ENCODE peak calls at places on chromosome 7, in seven cellular contexts. One of them, this sample, is unnamed.

GRCh38 chr7:22856437-22856836 is 33.8 kb upstream of the TOMM7 start:
- DNase-seq in HepG2: no peak
- DNase-seq in IMR-90: no peak
- DNase-seq in A549: no peak
- DNase-seq in SK-N-SH: no peak
- DNase-seq in K562: no peak
- DNase-seq in GM12878: no peak
- DNase-seq in this sample: no peak

GRCh38 chr7:28016297-28016696 is 164.3 kb downstream of the JAZF1 start:
- DNase-seq in HepG2: no peak
- DNase-seq in IMR-90: no peak
- DNase-seq in A549: no peak
- DNase-seq in SK-N-SH: no peak
- DNase-seq in K562: no peak
- DNase-seq in GM12878: no peak
- DNase-seq in this sample: no peak

GRCh38 chr7:55569797-55570196 is 2.5 kb downstream of the VOPP1 start:
- DNase-seq in HepG2: no peak
- DNase-seq in IMR-90: no peak
- DNase-seq in A549: no peak
- DNase-seq in SK-N-SH: no peak
- DNase-seq in K562: no peak
- DNase-seq in GM12878: no peak
- DNase-seq in this sample: no peak

GRCh38 chr7:68629-69028 is 123.7 kb upstream of the FAM20C start:
- DNase-seq in HepG2: no peak
- DNase-seq in IMR-90: no peak
- DNase-seq in A549: peak; percentile 16
- DNase-seq in SK-N-SH: no peak
- DNase-seq in K562: peak; percentile 50
- DNase-seq in GM12878: no peak
- DNase-seq in this sample: no peak

GRCh38 chr7:158842486-158842885 is 13.2 kb upstream of the ESYT2 start:
- DNase-seq in HepG2: no peak
- DNase-seq in IMR-90: no peak
- DNase-seq in A549: no peak
- DNase-seq in SK-N-SH: no peak
- DNase-seq in K562: no peak
- DNase-seq in GM12878: no peak
- DNase-seq in this sample: no peak

GRCh38 chr7:72444023-72444776 is 32.1 kb upstream of the CALN1 start:
- DNase-seq in HepG2: peak; percentile 73
- DNase-seq in IMR-90: no peak
- DNase-seq in A549: no peak
- DNase-seq in SK-N-SH: no peak
- DNase-seq in K562: no peak
- DNase-seq in GM12878: no peak
- DNase-seq in this sample: no peak

GRCh38 chr7:142131439-142131838 is 19.9 kb downstream of the MGAM2 start:
- DNase-seq in HepG2: no peak
- DNase-seq in IMR-90: no peak
- DNase-seq in A549: no peak
- DNase-seq in SK-N-SH: no peak
- DNase-seq in K562: no peak
- DNase-seq in GM12878: no peak
- DNase-seq in this sample: no peak

GRCh38 chr7:107527196-107527595 is 36.5 kb downstream of the COG5 start:
- DNase-seq in HepG2: no peak
- DNase-seq in IMR-90: no peak
- DNase-seq in A549: no peak
- DNase-seq in SK-N-SH: no peak
- DNase-seq in K562: no peak
- DNase-seq in GM12878: no peak
- DNase-seq in this sample: no peak

GRCh38 chr7:92179393-92179924 is 517 bp upstream of the LRRD1 start:
- DNase-seq in HepG2: no peak
- DNase-seq in IMR-90: peak; percentile 1
- DNase-seq in A549: no peak
- DNase-seq in SK-N-SH: no peak
- DNase-seq in K562: no peak
- DNase-seq in GM12878: no peak
- DNase-seq in this sample: no peak

GRCh38 chr7:2967238-2967637 is 76.4 kb downstream of the CARD11 start:
- DNase-seq in HepG2: no peak
- DNase-seq in IMR-90: no peak
- DNase-seq in A549: no peak
- DNase-seq in SK-N-SH: no peak
- DNase-seq in K562: no peak
- DNase-seq in GM12878: no peak
- DNase-seq in this sample: no peak

GRCh38 chr7:84104841-84105240 is 89.7 kb downstream of the SEMA3A start:
- DNase-seq in HepG2: no peak
- DNase-seq in IMR-90: no peak
- DNase-seq in A549: no peak
- DNase-seq in SK-N-SH: no peak
- DNase-seq in K562: no peak
- DNase-seq in GM12878: no peak
- DNase-seq in this sample: no peak

GRCh38 chr7:50368366-50368765 is 63.9 kb downstream of the IKZF1 start:
- DNase-seq in HepG2: no peak
- DNase-seq in IMR-90: no peak
- DNase-seq in A549: no peak
- DNase-seq in SK-N-SH: no peak
- DNase-seq in K562: no peak
- DNase-seq in GM12878: no peak
- DNase-seq in this sample: no peak

GRCh38 chr7:1537631-1538412 is 7.3 kb downstream of the MAFK start:
- DNase-seq in HepG2: no peak
- DNase-seq in IMR-90: peak; percentile 97
- DNase-seq in A549: peak; percentile 93
- DNase-seq in SK-N-SH: peak; percentile 100
- DNase-seq in K562: peak; percentile 92
- DNase-seq in GM12878: no peak
- DNase-seq in this sample: no peak

GRCh38 chr7:157815061-157816022 is 478.5 kb downstream of the DNAJB6 start:
- DNase-seq in HepG2: no peak
- DNase-seq in IMR-90: no peak
- DNase-seq in A549: no peak
- DNase-seq in SK-N-SH: no peak
- DNase-seq in K562: no peak
- DNase-seq in GM12878: no peak
- DNase-seq in this sample: no peak

GRCh38 chr7:1843271-1843861 is 173.3 kb downstream of the ELFN1 start:
- DNase-seq in HepG2: no peak
- DNase-seq in IMR-90: peak; percentile 12
- DNase-seq in A549: no peak
- DNase-seq in SK-N-SH: no peak
- DNase-seq in K562: no peak
- DNase-seq in GM12878: no peak
- DNase-seq in this sample: no peak

GRCh38 chr7:27843584-27844305 is 103.8 kb downstream of the TAX1BP1 start:
- DNase-seq in HepG2: no peak
- DNase-seq in IMR-90: no peak
- DNase-seq in A549: no peak
- DNase-seq in SK-N-SH: no peak
- DNase-seq in K562: no peak
- DNase-seq in GM12878: no peak
- DNase-seq in this sample: no peak

GRCh38 chr7:40572810-40573470 is 438.1 kb downstream of the SUGCT start:
- DNase-seq in HepG2: no peak
- DNase-seq in IMR-90: peak; percentile 93
- DNase-seq in A549: no peak
- DNase-seq in SK-N-SH: no peak
- DNase-seq in K562: no peak
- DNase-seq in GM12878: no peak
- DNase-seq in this sample: no peak

GRCh38 chr7:109751241-109751640 is 1181.6 kb downstream of the DNAJB9 start:
- DNase-seq in HepG2: peak; percentile 3
- DNase-seq in IMR-90: peak; percentile 7
- DNase-seq in A549: peak; percentile 23
- DNase-seq in SK-N-SH: no peak
- DNase-seq in K562: no peak
- DNase-seq in GM12878: no peak
- DNase-seq in this sample: peak; percentile 16

GRCh38 chr7:18045171-18045570 is 17.5 kb upstream of the PRPS1L1 start:
- DNase-seq in HepG2: no peak
- DNase-seq in IMR-90: no peak
- DNase-seq in A549: no peak
- DNase-seq in SK-N-SH: no peak
- DNase-seq in K562: no peak
- DNase-seq in GM12878: no peak
- DNase-seq in this sample: no peak

GRCh38 chr7:141202540-141202939 is 128.7 kb downstream of the TMEM178B start:
- DNase-seq in HepG2: no peak
- DNase-seq in IMR-90: no peak
- DNase-seq in A549: no peak
- DNase-seq in SK-N-SH: no peak
- DNase-seq in K562: no peak
- DNase-seq in GM12878: no peak
- DNase-seq in this sample: no peak

GRCh38 chr7:43628431-43628830 is 45.5 kb downstream of the STK17A start:
- DNase-seq in HepG2: no peak
- DNase-seq in IMR-90: no peak
- DNase-seq in A549: no peak
- DNase-seq in SK-N-SH: no peak
- DNase-seq in K562: no peak
- DNase-seq in GM12878: no peak
- DNase-seq in this sample: no peak

GRCh38 chr7:27697861-27698430 is 35.3 kb upstream of the HIBADH start:
- DNase-seq in HepG2: peak; percentile 39
- DNase-seq in IMR-90: peak; percentile 49
- DNase-seq in A549: peak; percentile 40
- DNase-seq in SK-N-SH: no peak
- DNase-seq in K562: no peak
- DNase-seq in GM12878: peak; percentile 53
- DNase-seq in this sample: peak; percentile 8

GRCh38 chr7:92631067-92631829 is 41.1 kb upstream of the FAM133B start:
- DNase-seq in HepG2: no peak
- DNase-seq in IMR-90: no peak
- DNase-seq in A549: no peak
- DNase-seq in SK-N-SH: no peak
- DNase-seq in K562: peak; percentile 25
- DNase-seq in GM12878: no peak
- DNase-seq in this sample: no peak

GRCh38 chr7:66869660-66870450 is 51.2 kb upstream of the TMEM248 start:
- DNase-seq in HepG2: no peak
- DNase-seq in IMR-90: no peak
- DNase-seq in A549: no peak
- DNase-seq in SK-N-SH: no peak
- DNase-seq in K562: peak; percentile 51
- DNase-seq in GM12878: no peak
- DNase-seq in this sample: no peak

GRCh38 chr7:46352335-46352954 is 431.4 kb upstream of the IGFBP3 start:
- DNase-seq in HepG2: peak; percentile 57
- DNase-seq in IMR-90: peak; percentile 72
- DNase-seq in A549: peak; percentile 79
- DNase-seq in SK-N-SH: peak; percentile 69
- DNase-seq in K562: peak; percentile 13
- DNase-seq in GM12878: peak; percentile 35
- DNase-seq in this sample: peak; percentile 56

GRCh38 chr7:65251851-65252620 is 121.6 kb upstream of the ZNF92 start:
- DNase-seq in HepG2: peak; percentile 53
- DNase-seq in IMR-90: peak; percentile 19
- DNase-seq in A549: peak; percentile 83
- DNase-seq in SK-N-SH: peak; percentile 98
- DNase-seq in K562: peak; percentile 76
- DNase-seq in GM12878: peak; percentile 27
- DNase-seq in this sample: peak; percentile 71

GRCh38 chr7:129188892-129189660 is 643 bp downstream of the SMO start:
- DNase-seq in HepG2: no peak
- DNase-seq in IMR-90: peak; percentile 27
- DNase-seq in A549: peak; percentile 17
- DNase-seq in SK-N-SH: peak; percentile 89
- DNase-seq in K562: no peak
- DNase-seq in GM12878: no peak
- DNase-seq in this sample: no peak

GRCh38 chr7:43790834-43791233 is 32.4 kb downstream of the BLVRA start:
- DNase-seq in HepG2: no peak
- DNase-seq in IMR-90: no peak
- DNase-seq in A549: no peak
- DNase-seq in SK-N-SH: no peak
- DNase-seq in K562: no peak
- DNase-seq in GM12878: no peak
- DNase-seq in this sample: no peak

GRCh38 chr7:155203882-155204691 is 93.6 kb upstream of the INSIG1 start:
- DNase-seq in HepG2: no peak
- DNase-seq in IMR-90: no peak
- DNase-seq in A549: no peak
- DNase-seq in SK-N-SH: no peak
- DNase-seq in K562: no peak
- DNase-seq in GM12878: no peak
- DNase-seq in this sample: no peak

DNA sequence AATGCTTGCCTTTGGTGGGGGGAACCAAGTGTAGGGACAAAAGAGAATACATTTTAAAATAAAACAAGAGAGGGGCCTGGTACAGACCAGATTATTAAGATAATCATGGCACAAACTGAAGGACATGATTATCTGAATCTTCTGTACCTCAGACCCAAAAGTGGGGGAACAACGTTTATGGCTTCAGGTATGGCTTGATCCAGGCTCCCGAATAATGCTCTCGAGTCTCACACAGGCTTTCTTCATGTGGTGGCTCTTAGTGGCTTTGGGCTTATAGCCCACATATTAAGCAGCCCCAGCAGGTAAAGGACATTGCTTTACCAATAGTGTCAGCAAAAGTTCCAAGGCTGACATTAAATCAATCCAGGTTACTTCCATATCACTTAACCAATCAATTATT is 106.8 kb upstream of the FOXK1 start:
- DNase-seq in HepG2: no peak
- DNase-seq in IMR-90: no peak
- DNase-seq in A549: no peak
- DNase-seq in SK-N-SH: no peak
- DNase-seq in K562: no peak
- DNase-seq in GM12878: no peak
- DNase-seq in this sample: no peak
- TF ChIP-seq RAD21 in HepG2: no peak
- TF ChIP-seq RAD21 in IMR-90: no peak
- TF ChIP-seq RAD21 in A549: no peak
- TF ChIP-seq RAD21 in SK-N-SH: no peak
- TF ChIP-seq RAD21 in K562: no peak
- TF ChIP-seq RAD21 in GM12878: no peak
- TF ChIP-seq RAD21 in this sample: no peak

GRCh38 chr7:133746305-133746704 is 380.8 kb upstream of the LRGUK start:
- DNase-seq in HepG2: no peak
- DNase-seq in IMR-90: no peak
- DNase-seq in A549: no peak
- DNase-seq in SK-N-SH: no peak
- DNase-seq in K562: no peak
- DNase-seq in GM12878: no peak
- DNase-seq in this sample: no peak
- TF ChIP-seq RAD21 in HepG2: no peak
- TF ChIP-seq RAD21 in IMR-90: no peak
- TF ChIP-seq RAD21 in A549: no peak
- TF ChIP-seq RAD21 in SK-N-SH: no peak
- TF ChIP-seq RAD21 in K562: no peak
- TF ChIP-seq RAD21 in GM12878: no peak
- TF ChIP-seq RAD21 in this sample: no peak

GRCh38 chr7:96321041-96321669 is 743 bp downstream of the SLC25A13 start:
- DNase-seq in HepG2: peak; percentile 88
- DNase-seq in IMR-90: peak; percentile 74
- DNase-seq in A549: peak; percentile 86
- DNase-seq in SK-N-SH: peak; percentile 87
- DNase-seq in K562: peak; percentile 86
- DNase-seq in GM12878: peak; percentile 28
- DNase-seq in this sample: peak; percentile 77
- TF ChIP-seq RAD21 in HepG2: no peak
- TF ChIP-seq RAD21 in IMR-90: no peak
- TF ChIP-seq RAD21 in A549: no peak
- TF ChIP-seq RAD21 in SK-N-SH: no peak
- TF ChIP-seq RAD21 in K562: peak; percentile 4
- TF ChIP-seq RAD21 in GM12878: no peak
- TF ChIP-seq RAD21 in this sample: no peak

GRCh38 chr7:138563808-138564207 is 103.7 kb downstream of the TRIM24 start:
- DNase-seq in HepG2: no peak
- DNase-seq in IMR-90: no peak
- DNase-seq in A549: no peak
- DNase-seq in SK-N-SH: no peak
- DNase-seq in K562: no peak
- DNase-seq in GM12878: no peak
- DNase-seq in this sample: no peak
- TF ChIP-seq RAD21 in HepG2: no peak
- TF ChIP-seq RAD21 in IMR-90: no peak
- TF ChIP-seq RAD21 in A549: no peak
- TF ChIP-seq RAD21 in SK-N-SH: no peak
- TF ChIP-seq RAD21 in K562: no peak
- TF ChIP-seq RAD21 in GM12878: no peak
- TF ChIP-seq RAD21 in this sample: no peak

This sample was measured in HCT116.